ENCODE peak calls at places on chromosome 1, in five cellular contexts. N is SK-N-SH, K is astrocyte, O is fibroblast of lung, V is neural progenitor cell. H is an unnamed sample.

GRCh38 chr1:247401310-247402098 is 14.5 kb upstream of the NLRP3 start:
- DNase-seq in N (no peak), K (no peak), O (no peak), V (no peak), H (no peak)

GRCh38 chr1:227454686-227455085 is 108.7 kb upstream of the ZNF678 start:
- DNase-seq in N (no peak), K (no peak), O (no peak), V (no peak), H (no peak)

GRCh38 chr1:27057801-27058647 is 45.4 kb upstream of the TENT5B start:
- DNase-seq in N (peak; percentile 68), K (no peak), O (no peak), V (peak; percentile 41), H (no peak)

GRCh38 chr1:94792473-94792875 is 27.7 kb upstream of the SLC44A3 start:
- DNase-seq in N (no peak), K (no peak), O (peak; percentile 84), V (no peak), H (no peak)

GRCh38 chr1:44655609-44656008 is 18.7 kb downstream of the TMEM53 start:
- DNase-seq in N (peak; percentile 75), K (no peak), O (no peak), V (peak; percentile 56), H (peak; percentile 88)

GRCh38 chr1:1630965-1631792 is 794 bp upstream of the MMP23B start:
- DNase-seq in N (peak; percentile 57), K (no peak), O (peak; percentile 36), V (peak; percentile 59), H (peak; percentile 98)

GRCh38 chr1:157000686-157001085 is 44.9 kb downstream of the ARHGEF11 start:
- DNase-seq in N (no peak), K (peak; percentile 30), O (peak; percentile 52), V (no peak), H (no peak)

GRCh38 chr1:228236744-228237143 is 28.9 kb downstream of the OBSCN start:
- DNase-seq in N (no peak), K (peak; percentile 10), O (peak; percentile 21), V (peak; percentile 84), H (peak; percentile 66)

GRCh38 chr1:184366992-184367391 is 19.8 kb upstream of the C1orf21 start:
- DNase-seq in N (no peak), K (no peak), O (no peak), V (no peak), H (peak; percentile 74)

GRCh38 chr1:19096036-19096833 is 113.8 kb downstream of the UBR4 start:
- DNase-seq in N (peak; percentile 37), K (no peak), O (peak; percentile 21), V (peak; percentile 61), H (no peak)

DNA sequence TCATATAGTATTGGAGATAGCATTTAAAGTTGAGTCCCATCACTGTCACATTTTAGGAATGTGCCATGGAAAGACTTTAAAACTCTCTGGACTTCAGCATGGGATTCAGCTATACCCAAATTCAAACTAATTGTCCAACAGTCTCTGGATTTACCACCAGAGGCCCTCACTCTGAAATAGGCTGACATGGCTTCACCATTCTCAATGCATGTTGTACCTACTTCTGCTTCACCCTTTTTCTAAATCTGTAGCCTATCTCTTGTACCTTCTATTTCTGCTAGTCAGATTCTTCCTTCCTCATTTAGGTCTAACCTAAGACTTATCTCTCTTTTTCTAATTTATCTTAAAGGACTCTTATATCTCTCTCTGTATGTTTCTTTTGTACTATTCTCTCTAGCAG is 512.7 kb upstream of the ZRANB2 start:
- DNase-seq in N (no peak), K (no peak), O (no peak), V (peak; percentile 31), H (no peak)
- TF ChIP-seq CTCF in N (no peak), K (no peak), O (no peak), V (peak; percentile 36), H (peak; percentile 17)

DNA sequence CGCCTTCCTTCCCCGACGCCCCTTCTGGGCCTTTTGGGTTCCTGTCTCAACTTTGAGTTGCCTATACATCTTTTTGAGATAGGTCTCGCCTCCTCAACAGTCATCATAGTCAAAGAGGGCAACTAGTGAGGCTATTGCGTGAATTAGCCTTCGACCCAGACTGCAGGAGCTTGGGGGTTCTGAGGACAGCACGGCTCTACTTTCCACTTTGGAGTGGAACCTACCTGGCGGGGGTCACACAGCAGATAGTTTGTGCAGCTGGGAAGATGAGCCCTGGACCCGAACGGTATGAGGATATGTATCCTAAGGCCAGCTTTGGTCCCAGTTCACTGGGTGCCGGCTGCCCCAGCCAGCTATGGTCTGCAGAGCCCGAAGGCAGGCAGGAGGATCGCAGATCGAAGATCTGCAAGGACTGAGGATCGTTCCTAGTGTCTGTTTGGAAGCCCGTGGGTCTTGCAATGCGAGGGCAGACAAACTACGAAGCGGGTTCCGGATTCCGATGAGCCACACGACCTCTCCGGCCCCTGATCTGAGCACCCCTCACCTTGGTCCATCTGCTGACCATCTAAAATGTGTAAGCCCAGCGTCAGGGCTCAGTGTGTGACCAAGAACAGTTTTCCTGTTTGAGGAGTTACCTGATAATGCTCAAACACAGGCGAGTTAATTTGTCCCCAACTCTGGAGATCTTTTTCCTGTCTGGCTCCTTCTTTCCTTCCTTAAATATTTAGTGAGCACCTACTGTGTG is 8.2 kb downstream of the FOXD2 start:
- DNase-seq in N (peak; percentile 29), K (no peak), O (no peak), V (no peak), H (no peak)
- H4K20me1 ChIP-seq in N (no peaks in the 10 kb centered on the region), K (peaks cover 9% of the 10 kb centered on the region), O (no peaks in the 10 kb centered on the region), V (peaks cover 92% of the 10 kb centered on the region), H (no peaks in the 10 kb centered on the region)

GRCh38 chr1:236064674-236065508 is at the start of gene NID1:
- DNase-seq in N (peak; percentile 88), K (peak; percentile 71), O (peak; percentile 82), V (peak; percentile 95), H (peak; percentile 97)

GRCh38 chr1:236063919-236064673 is 794 bp downstream of the NID1 start:
- DNase-seq in N (peak; percentile 73), K (peak; percentile 51), O (peak; percentile 68), V (peak; percentile 63), H (peak; percentile 94)

GRCh38 chr1:236066054-236066453 is 1.2 kb upstream of the NID1 start:
- DNase-seq in N (no peak), K (no peak), O (no peak), V (no peak), H (no peak)

GRCh38 chr1:236066828-236067386 is 2.0 kb upstream of the NID1 start:
- DNase-seq in N (no peak), K (no peak), O (no peak), V (no peak), H (no peak)

DNA sequence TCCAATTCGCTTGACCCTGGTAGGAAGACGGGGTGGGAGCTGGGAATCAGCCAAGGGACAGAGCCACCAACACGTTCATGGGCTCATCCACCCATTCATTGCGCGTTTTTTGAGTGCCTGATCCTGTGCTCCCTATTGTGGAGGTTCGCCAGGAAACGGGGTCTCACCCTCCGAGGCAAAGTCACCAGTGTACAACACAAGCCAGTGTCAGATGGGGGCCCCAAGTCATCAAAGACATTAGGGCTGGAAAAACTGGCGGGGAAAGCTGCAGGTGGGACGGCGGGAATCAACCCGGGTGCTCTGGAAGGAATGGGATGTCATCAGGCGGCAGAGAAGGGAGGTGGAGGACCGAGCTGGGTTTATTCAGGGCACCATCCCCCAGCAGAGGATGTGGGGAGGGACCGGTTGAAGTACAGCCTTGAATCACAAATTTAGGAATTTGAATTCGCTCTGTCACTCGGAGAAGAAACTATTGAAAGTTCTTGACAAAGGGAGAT is 667 bp upstream of the NID1 start:
- DNase-seq in N (no peak), K (no peak), O (no peak), V (peak; percentile 26), H (no peak)
- H3K27ac ChIP-seq in N (no peak overlapping the region), K (no peak overlapping the region), O (peak overlapping the region; percentile 63), V (no peak overlapping the region), H (no peak overlapping the region)

GRCh38 chr1:206554833-206555472 is 47.6 kb downstream of the RASSF5 start:
- DNase-seq in N (no peak), K (no peak), O (no peak), V (no peak), H (no peak)
- TF ChIP-seq CTCF in N (no peak), K (no peak), O (no peak), V (no peak), H (no peak)

H was measured in osteoblast.